ENCODE peak calls at places on chromosomes 12 and 14, in four cellular contexts. J, I, Y and W are unnamed samples.

GRCh38 chr14:99527026-99527425 is 45.8 kb downstream of the CCNK start:
- DNase-seq in J (no peak), I (no peak), Y (no peak), W (no peak)

GRCh38 chr12:65606008-65606766 is 218.1 kb upstream of the HMGA2 start:
- DNase-seq in J (no peak), I (no peak), Y (no peak), W (no peak)

GRCh38 chr12:46659844-46660243 is 166.0 kb downstream of the SLC38A4 start:
- DNase-seq in J (no peak), I (no peak), Y (no peak), W (peak; percentile 19)

GRCh38 chr12:16606936-16607335 is 974 bp upstream of the LMO3 start:
- DNase-seq in J (no peak), I (no peak), Y (no peak), W (no peak)

GRCh38 chr14:91926131-91926890 is 21.2 kb downstream of the FBLN5 start:
- DNase-seq in J (no peak), I (no peak), Y (no peak), W (no peak)

GRCh38 chr12:12495536-12495935 is 67.1 kb downstream of the DUSP16 start:
- DNase-seq in J (no peak), I (no peak), Y (no peak), W (no peak)

GRCh38 chr12:93991882-93992415 is 156.4 kb upstream of the PLXNC1 start:
- DNase-seq in J (no peak), I (no peak), Y (no peak), W (no peak)

GRCh38 chr14:81662570-81663161 is 129.0 kb upstream of the SEL1L start:
- DNase-seq in J (no peak), I (no peak), Y (no peak), W (no peak)

GRCh38 chr12:117072106-117072505 is 27.1 kb downstream of the TESC start:
- DNase-seq in J (no peak), I (no peak), Y (no peak), W (no peak)

GRCh38 chr12:106417926-106418910 is 60.7 kb downstream of the POLR3B start:
- DNase-seq in J (no peak), I (no peak), Y (no peak), W (no peak)

GRCh38 chr12:91126516-91126915 is 15.2 kb upstream of the LUM start:
- DNase-seq in J (no peak), I (no peak), Y (peak; percentile 62), W (no peak)

GRCh38 chr14:78785265-78785664 is 615.1 kb downstream of the NRXN3 start:
- DNase-seq in J (no peak), I (no peak), Y (no peak), W (no peak)

DNA sequence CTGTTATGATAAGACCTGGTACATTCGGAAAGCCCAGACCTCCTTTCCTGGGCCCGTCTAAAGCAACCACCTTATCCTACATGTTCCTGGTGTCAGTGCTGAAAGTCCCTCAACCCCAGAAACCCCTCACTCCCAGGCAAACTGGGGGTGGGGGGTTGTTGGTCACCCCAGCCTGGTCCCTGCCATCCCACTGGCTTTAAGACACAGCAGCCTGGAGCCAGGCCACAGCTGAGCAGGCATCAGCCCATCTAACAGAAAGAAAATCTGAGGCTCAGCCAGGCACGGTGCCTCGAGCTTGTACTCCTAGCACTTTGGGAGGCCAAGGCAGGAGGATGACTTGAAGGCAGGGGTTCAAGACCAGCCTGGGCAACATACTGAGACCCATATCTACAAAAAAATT is 4.5 kb downstream of the SELPLG start:
- DNase-seq in J (no peak), I (no peak), Y (no peak), W (peak; percentile 75)
- H3K27ac ChIP-seq in J (no peak overlapping the region), I (no peak overlapping the region), Y (no peak overlapping the region), W (peak overlapping the region; percentile 11)

GRCh38 chr12:121797937-121798801 is 4.7 kb upstream of the RHOF start:
- DNase-seq in J (peak; percentile 68), I (peak; percentile 90), Y (peak; percentile 91), W (no peak)
- H3K4me3 ChIP-seq in J (no peak overlapping the region), I (peak overlapping the region; percentile 33), Y (peak overlapping the region; percentile 91), W (no peak overlapping the region)

DNA sequence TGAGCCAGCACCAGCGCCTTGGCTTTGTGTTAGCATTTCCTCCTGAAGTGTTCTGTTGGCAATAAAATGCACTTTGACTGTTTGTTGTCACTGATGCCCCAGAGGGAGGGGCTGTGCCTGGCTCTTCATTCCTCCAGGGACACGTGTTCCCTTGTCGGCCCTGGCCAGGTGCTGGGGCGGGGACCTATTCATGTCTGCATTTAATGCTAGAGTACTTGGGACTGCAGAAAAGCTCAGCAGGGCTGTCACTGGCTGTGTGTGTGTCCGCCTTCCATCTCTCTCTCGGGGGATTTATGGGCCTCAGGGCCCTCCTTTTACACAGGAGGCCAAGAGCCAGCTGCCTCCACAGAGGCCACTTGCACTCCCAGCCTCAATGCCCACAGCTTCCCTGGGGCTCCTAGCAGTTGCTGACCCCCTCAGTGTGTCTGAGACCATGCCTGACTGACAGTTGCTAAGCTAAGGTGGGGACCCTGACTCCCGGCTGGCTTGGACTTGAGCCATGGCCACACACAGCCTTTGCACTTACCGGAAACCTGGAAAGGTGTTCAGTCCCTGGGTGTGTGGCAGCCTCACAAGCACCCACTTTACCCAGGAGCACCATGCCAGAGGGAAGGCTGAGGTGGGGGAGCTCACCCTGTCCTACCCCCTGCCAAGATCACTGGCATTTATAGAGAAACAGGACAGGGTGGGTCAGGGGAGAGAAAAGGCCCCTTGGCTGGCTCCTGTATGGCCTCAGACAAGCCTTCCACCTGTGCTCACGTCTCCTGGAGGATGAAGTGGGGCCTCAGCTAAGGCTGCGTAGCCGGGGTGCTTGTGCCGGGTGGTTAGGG is 27.8 kb downstream of the HIP1R start:
- DNase-seq in J (peak; percentile 58), I (peak; percentile 36), Y (peak; percentile 63), W (no peak)
- H3K27ac ChIP-seq in J (peak overlapping the region; percentile 78), I (peak overlapping the region; percentile 6), Y (no peak overlapping the region), W (no peak overlapping the region)

DNA sequence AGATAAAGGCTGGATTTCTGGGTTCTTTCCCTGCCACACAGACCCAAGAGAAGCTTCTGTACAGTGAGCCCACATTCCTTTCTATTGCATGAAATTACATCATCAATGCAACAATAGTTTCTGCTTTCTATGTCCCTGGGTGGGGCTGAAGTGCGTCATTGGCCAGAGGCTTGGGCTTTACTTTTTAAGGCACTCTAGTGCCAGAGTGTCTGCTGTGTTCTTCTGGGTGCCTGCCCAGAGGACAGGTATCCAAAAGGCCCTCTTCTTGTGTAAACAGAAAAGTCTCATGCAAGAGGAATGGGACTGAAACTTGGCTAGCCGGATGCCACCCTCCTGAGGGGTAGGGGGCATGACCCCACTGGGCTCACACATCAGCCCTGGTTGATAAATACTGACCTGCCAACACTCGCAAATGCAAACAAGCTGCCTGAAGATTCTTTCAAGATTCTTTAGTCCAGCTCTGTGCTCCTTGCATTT is 5.9 kb downstream of the KRT86 start:
- DNase-seq in J (peak; percentile 78), I (no peak), Y (peak; percentile 85), W (peak; percentile 93)
- H3K4me3 ChIP-seq in J (no peak overlapping the region), I (no peak overlapping the region), Y (no peak overlapping the region), W (no peak overlapping the region)

DNA sequence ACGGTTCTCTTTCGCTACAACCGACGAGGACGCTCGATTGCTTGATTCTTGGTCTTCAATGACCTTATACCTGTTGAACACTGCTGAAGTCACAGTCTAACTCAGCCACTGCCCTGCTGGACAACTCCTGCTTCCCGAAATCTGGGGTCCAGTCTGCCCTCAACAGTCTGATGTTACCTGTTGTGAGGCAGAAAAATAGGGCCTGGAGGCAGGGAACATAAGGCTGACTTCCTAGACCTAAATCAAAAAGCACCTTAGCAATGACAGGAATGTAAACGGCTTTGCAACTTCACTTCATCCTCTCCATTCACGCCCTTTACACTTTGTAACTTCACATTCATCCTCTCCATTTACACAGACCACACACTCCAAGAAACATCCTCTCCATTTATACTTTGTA is 597 bp upstream of the GLTP start:
- DNase-seq in J (no peak), I (no peak), Y (no peak), W (no peak)
- H3K27ac ChIP-seq in J (peak overlapping the region; percentile 40), I (no peak overlapping the region), Y (peak overlapping the region; percentile 31), W (peak overlapping the region; percentile 13)

GRCh38 chr14:100532154-100532915 is 54.9 kb downstream of the BEGAIN start:
- DNase-seq in J (peak; percentile 80), I (no peak), Y (no peak), W (no peak)

GRCh38 chr14:100534528-100535286 is 52.5 kb downstream of the BEGAIN start:
- DNase-seq in J (peak; percentile 87), I (no peak), Y (no peak), W (no peak)

GRCh38 chr14:100533647-100534485 is 53.4 kb downstream of the BEGAIN start:
- DNase-seq in J (peak; percentile 81), I (peak; percentile 26), Y (peak; percentile 63), W (no peak)

GRCh38 chr14:100531591-100532121 is 55.6 kb downstream of the BEGAIN start:
- DNase-seq in J (no peak), I (no peak), Y (no peak), W (no peak)

GRCh38 chr14:100532916-100533630 is 54.1 kb downstream of the BEGAIN start:
- DNase-seq in J (peak; percentile 94), I (peak; percentile 44), Y (peak; percentile 59), W (no peak)
- H3K4me3 ChIP-seq in J (no peak overlapping the region), I (no peak overlapping the region), Y (no peak overlapping the region), W (no peak overlapping the region)

GRCh38 chr12:108594-108993 is 42.0 kb downstream of the IQSEC3 start:
- DNase-seq in J (peak; percentile 27), I (peak; percentile 58), Y (peak; percentile 62), W (no peak)

GRCh38 chr12:111699-112591 is 45.4 kb downstream of the IQSEC3 start:
- DNase-seq in J (peak; percentile 24), I (no peak), Y (peak; percentile 57), W (no peak)

GRCh38 chr12:106118-106561 is 39.6 kb downstream of the IQSEC3 start:
- DNase-seq in J (no peak), I (peak; percentile 51), Y (peak; percentile 53), W (no peak)

GRCh38 chr12:109872-110271 is 43.3 kb downstream of the IQSEC3 start:
- DNase-seq in J (no peak), I (no peak), Y (no peak), W (no peak)

GRCh38 chr12:109446-109845 is 42.9 kb downstream of the IQSEC3 start:
- DNase-seq in J (no peak), I (no peak), Y (peak; percentile 23), W (no peak)
- H3K27ac ChIP-seq in J (no peak overlapping the region), I (no peak overlapping the region), Y (no peak overlapping the region), W (no peak overlapping the region)

DNA sequence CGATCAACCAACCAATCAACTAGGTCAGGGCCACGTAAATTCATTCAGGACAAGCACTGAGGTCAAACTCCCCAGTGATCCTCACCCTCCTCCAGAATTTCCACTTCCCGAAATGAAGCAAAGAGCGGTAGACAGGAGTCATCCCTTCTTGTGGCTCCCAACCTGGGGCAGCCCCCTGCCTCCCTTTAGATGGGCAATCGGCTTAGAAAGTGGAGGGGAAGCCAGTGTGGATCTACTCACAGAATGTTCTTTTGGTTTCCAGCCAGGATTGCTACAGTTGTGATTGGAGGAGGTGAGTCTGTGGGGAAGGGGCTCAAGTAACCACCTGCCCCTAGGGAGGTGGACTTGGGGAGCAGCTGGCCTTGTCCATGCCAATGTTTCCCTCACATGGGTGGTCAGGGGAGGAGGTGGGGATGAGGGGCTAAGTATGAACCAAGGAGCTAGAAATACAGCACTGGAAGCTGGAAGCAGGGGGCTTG is 4.1 kb downstream of the IFI27 start:
- DNase-seq in J (no peak), I (no peak), Y (peak; percentile 59), W (no peak)
- H3K4me3 ChIP-seq in J (no peak overlapping the region), I (no peak overlapping the region), Y (no peak overlapping the region), W (no peak overlapping the region)